ENCODE peak calls at places on chromosomes 1 and 21, in six cellular contexts. L, Q, A, V, M and S are unnamed samples.

GRCh38 chr1:70717656-70718055 is 306.6 kb downstream of the CTH start:
- DNase-seq in A (no peak), L (no peak), V (no peak), M (no peak), Q (no peak), S (no peak)

GRCh38 chr1:218492840-218493239 is 147.7 kb downstream of the TGFB2 start:
- DNase-seq in L (no peak), Q (peak; percentile 61), A (no peak), V (no peak), M (no peak), S (no peak)

GRCh38 chr1:62746086-62746808 is 37.7 kb upstream of the ATG4C start:
- DNase-seq in M (no peak), Q (peak; percentile 36), L (peak; percentile 23), A (no peak), V (no peak), S (no peak)

GRCh38 chr1:204971700-204972336 is 71.2 kb upstream of the CNTN2 start:
- DNase-seq in V (no peak), A (no peak), Q (peak; percentile 59), L (no peak), M (peak; percentile 41), S (no peak)

GRCh38 chr1:229716064-229716463 is 90.0 kb downstream of the URB2 start:
- DNase-seq in M (no peak), Q (peak; percentile 19), L (peak; percentile 82), V (no peak), A (no peak), S (no peak)

GRCh38 chr1:100023482-100023881 is 53.7 kb downstream of the SLC35A3 start:
- DNase-seq in A (no peak), V (no peak), Q (no peak), M (no peak), L (no peak), S (no peak)

GRCh38 chr21:41112740-41113692 is 54.9 kb upstream of the BACE2 start:
- DNase-seq in M (no peak), V (no peak), Q (peak; percentile 96), A (no peak), L (no peak), S (peak; percentile 47)

GRCh38 chr1:216936779-216937178 is 213.6 kb upstream of the ESRRG start:
- DNase-seq in A (no peak), L (no peak), M (no peak), V (no peak), Q (no peak), S (no peak)

GRCh38 chr1:2025491-2025981 is 6.4 kb downstream of the GABRD start:
- DNase-seq in A (peak; percentile 44), M (peak; percentile 90), Q (no peak), L (no peak), V (peak; percentile 54), S (no peak)